ENCODE peak calls at places on chromosomes 6 and 20, in nine cellular contexts. Y is A549; Q is CD8-positive, alpha-beta T cell; C is brain microvascular endothelial cell; J is hippocampal formation; L is uterus; P is left ventricle myocardium inferior; M is stimulated activated CD4-positive, alpha-beta T cell treated with anti-CD3 and anti-CD28 coated beads, Interleukin-2, amount 100 ng/mL, for 4 hours; F is mesothelial cell of epicardium. X is an unnamed sample.

GRCh38 chr6:89895273-89895874 is 1.1 kb downstream of the GJA10 start:
- DNase-seq in L (no peak), J (no peak), M (no peak), C (peak), P (no peak), Y (no peak), F (no peak), Q (no peak), X (peak)

GRCh38 chr6:109514946-109515345 is 31.9 kb upstream of the ZBTB24 start:
- DNase-seq in Y (no peak), P (no peak), C (peak), J (no peak), L (no peak), M (no peak), F (no peak), Q (no peak), X (no peak)

GRCh38 chr6:14211596-14211961 is 94.0 kb downstream of the CD83 start:
- DNase-seq in Q (peak), J (no peak), F (no peak), Y (no peak), P (peak), M (no peak), L (peak), C (peak), X (peak)

GRCh38 chr6:4943716-4944115 is 60.1 kb downstream of the RPP40 start:
- DNase-seq in F (no peak), J (no peak), M (no peak), Y (no peak), Q (no peak), L (no peak), C (no peak), P (no peak), X (no peak)

GRCh38 chr6:3894535-3895302 is 45.5 kb downstream of the FAM50B start:
- DNase-seq in P (no peak), L (no peak), M (no peak), Y (no peak), Q (no peak), J (no peak), F (no peak), C (no peak), X (no peak)

GRCh38 chr6:100881707-100882040 is 545 bp upstream of the ASCC3 start:
- DNase-seq in M (no peak), L (no peak), F (no peak), Q (no peak), C (no peak), P (no peak), Y (no peak), J (peak), X (no peak)

GRCh38 chr6:3910264-3910663 is 61.1 kb downstream of the FAM50B start:
- DNase-seq in F (no peak), P (no peak), L (no peak), C (no peak), M (no peak), J (no peak), Y (no peak), Q (no peak), X (no peak)

GRCh38 chr6:21079468-21080048 is 514.0 kb upstream of the SOX4 start:
- DNase-seq in Y (no peak), Q (no peak), M (no peak), C (peak), L (no peak), P (no peak), J (no peak), F (no peak), X (no peak)

GRCh38 chr6:137910424-137910834 is 43.4 kb downstream of the TNFAIP3 start:
- DNase-seq in F (no peak), C (peak), L (no peak), Q (no peak), Y (no peak), M (no peak), J (no peak), P (peak), X (no peak)

GRCh38 chr20:51526754-51527153 is 15.8 kb downstream of the NFATC2 start:
- DNase-seq in P (no peak), C (no peak), J (no peak), L (no peak), F (no peak), Y (no peak), M (no peak), Q (no peak), X (no peak)

GRCh38 chr20:9949563-9949962 is 85.2 kb upstream of the ANKEF1 start:
- DNase-seq in L (no peak), Q (no peak), Y (no peak), M (no peak), P (no peak), F (no peak), C (no peak), J (no peak), X (no peak)